ENCODE peak calls at places on chromosomes 3 and 15, in six cellular contexts. H, B, D, E, I and S are unnamed samples.

GRCh38 chr3:113231391-113231790 is 20.0 kb downstream of the BOC start:
- DNase-seq in H (no peak), B (no peak), D (no peak), E (no peak), I (no peak), S (no peak)

GRCh38 chr3:10173095-10173925 is 8.6 kb downstream of the IRAK2 start:
- DNase-seq in H (no peak), B (no peak), D (no peak), E (no peak), I (no peak), S (no peak)

GRCh38 chr15:59172289-59172901 is 34.2 kb upstream of the LDHAL6B start:
- DNase-seq in H (no peak), B (no peak), D (no peak), E (no peak), I (no peak), S (no peak)

GRCh38 chr3:60217156-60217911 is 1033.9 kb downstream of the FHIT start:
- DNase-seq in H (no peak), B (no peak), D (no peak), E (no peak), I (no peak), S (no peak)

GRCh38 chr3:195443391-195443989 is 670 bp upstream of the ACAP2 start:
- DNase-seq in H (no peak), B (no peak), D (no peak), E (no peak), I (no peak), S (no peak)

GRCh38 chr15:74724570-74725240 is 623 bp downstream of the CYP1A1 start:
- DNase-seq in H (no peak), B (no peak), D (no peak), E (no peak), I (no peak), S (no peak)

GRCh38 chr3:66110840-66111239 is 72.1 kb upstream of the MAGI1 start:
- DNase-seq in H (no peak), B (no peak), D (no peak), E (no peak), I (peak), S (peak)

GRCh38 chr15:55829826-55830225 is 86.9 kb upstream of the PRTG start:
- DNase-seq in H (no peak), B (no peak), D (no peak), E (no peak), I (no peak), S (no peak)

GRCh38 chr3:120536642-120537041 is 59.5 kb upstream of the NDUFB4 start:
- DNase-seq in H (peak), B (no peak), D (no peak), E (no peak), I (no peak), S (no peak)

GRCh38 chr3:72492240-72492639 is 356.0 kb downstream of the SHQ1 start:
- DNase-seq in H (no peak), B (peak), D (no peak), E (no peak), I (no peak), S (peak)

GRCh38 chr3:142009029-142009428 is 132.6 kb downstream of the ATP1B3 start:
- DNase-seq in H (no peak), B (no peak), D (no peak), E (no peak), I (no peak), S (no peak)

GRCh38 chr3:178087376-178087775 is 448.9 kb upstream of the KCNMB2 start:
- DNase-seq in H (no peak), B (no peak), D (no peak), E (no peak), I (no peak), S (no peak)